ENCODE peak calls at places on chromosome 16, in five cellular contexts. H is mucosa of descending colon, E is GM23248, I is PC-9, B is aorta. D is an unnamed sample. For H3K36me3, the result is how much of the 10 kb centered on the place peaks cover.

GRCh38 chr16:87312008-87312407 is 5.2 kb downstream of the C16orf95 start:
- DNase-seq in E (no peak), H (no peak), B (no peak), I (no peak), D (no peak)

GRCh38 chr16:81878529-81878928 is 99.4 kb downstream of the PLCG2 start:
- DNase-seq in B (no peak), E (no peak), I (no peak), H (no peak), D (no peak)

GRCh38 chr16:54510619-54511018 is 224.0 kb upstream of the IRX3 start:
- DNase-seq in E (no peak), I (no peak), B (no peak), H (no peak), D (no peak)

GRCh38 chr16:89805136-89805905 is 11.1 kb downstream of the FANCA start:
- DNase-seq in H (no peak), I (no peak), B (no peak), E (peak), D (peak)

GRCh38 chr16:4800290-4801041 is 2.0 kb downstream of the ROGDI start:
- DNase-seq in E (no peak), I (no peak), H (peak), B (no peak), D (no peak)

GRCh38 chr16:73047221-73047535 is 750 bp downstream of the ZFHX3 start:
- DNase-seq in B (no peak), H (no peak), E (peak), I (peak), D (peak)

GRCh38 chr16:47037396-47037745 is 63.9 kb upstream of the DNAJA2 start:
- DNase-seq in B (peak), I (no peak), E (no peak), H (no peak), D (no peak)

GRCh38 chr16:86609115-86609514 is 30.8 kb downstream of the FOXL1 start:
- DNase-seq in I (no peak), E (peak), B (no peak), H (no peak), D (peak)

GRCh38 chr16:54052271-54052670 is 234.3 kb downstream of the IRX3 start:
- DNase-seq in H (no peak), I (no peak), E (no peak), B (no peak), D (no peak)

GRCh38 chr16:89581045-89581695 is 5.6 kb downstream of the CPNE7 start:
- DNase-seq in I (peak), E (peak), H (peak), B (no peak), D (peak)

GRCh38 chr16:23700093-23700492 is 12.9 kb downstream of the ERN2 start:
- DNase-seq in H (no peak), I (no peak), B (no peak), E (no peak), D (no peak)

GRCh38 chr16:4681471-4682083 is 11.8 kb upstream of the NUDT16L1 start:
- DNase-seq in H (peak), B (no peak), I (no peak), E (no peak), D (no peak)

GRCh38 chr16:17396762-17397498 is 73.8 kb downstream of the XYLT1 start:
- DNase-seq in H (no peak), B (no peak), I (no peak), E (peak), D (no peak)

GRCh38 chr16:69405757-69406156 is 18.7 kb upstream of the CYB5B start:
- DNase-seq in H (no peak), B (no peak), E (no peak), I (no peak), D (no peak)

GRCh38 chr16:60748366-60748765 is 1287.9 kb downstream of the CDH8 start:
- DNase-seq in I (no peak), E (no peak), B (no peak), H (no peak), D (peak)

GRCh38 chr16:87922250-87922871 is 14.0 kb downstream of the CA5A start:
- DNase-seq in H (no peak), E (no peak), B (no peak), I (no peak), D (no peak)

GRCh38 chr16:5442986-5443385 is 345.4 kb upstream of the EEF2KMT start:
- DNase-seq in E (no peak), I (no peak), H (no peak), B (no peak), D (no peak)

GRCh38 chr16:15988268-15989013 is 39.0 kb downstream of the ABCC1 start:
- DNase-seq in B (no peak), H (no peak), E (no peak), I (no peak), D (no peak)

GRCh38 chr16:4556580-4556979 is 440 bp downstream of the C16orf96 start:
- DNase-seq in I (no peak), H (no peak), B (no peak), E (no peak), D (no peak)

GRCh38 chr16:83561876-83562275 is 245.9 kb upstream of the HSBP1 start:
- DNase-seq in I (no peak), B (no peak), H (no peak), E (peak), D (no peak)

GRCh38 chr16:22308824-22309520 is 11.8 kb downstream of the POLR3E start:
- DNase-seq in E (no peak), I (no peak), H (no peak), B (no peak), D (no peak)

GRCh38 chr16:13414154-13414553 is 505.8 kb upstream of the ERCC4 start:
- DNase-seq in I (no peak), H (no peak), B (no peak), E (no peak), D (no peak)

GRCh38 chr16:10870137-10870776 is 6.7 kb upstream of the CIITA start:
- DNase-seq in B (no peak), I (no peak), H (no peak), E (peak), D (no peak)

GRCh38 chr16:88437367-88437964 is 15.6 kb upstream of the ZFPM1 start:
- DNase-seq in B (no peak), I (no peak), H (no peak), E (peak), D (no peak)

GRCh38 chr16:2166263-2167080 is 10.9 kb downstream of the TRAF7 start:
- DNase-seq in I (peak), B (no peak), E (no peak), H (no peak), D (no peak)

GRCh38 chr16:2170587-2171435 is 15.2 kb downstream of the TRAF7 start:
- DNase-seq in H (no peak), E (no peak), I (no peak), B (no peak), D (no peak)

GRCh38 chr16:2165861-2166260 is 10.3 kb downstream of the TRAF7 start:
- DNase-seq in I (no peak), H (no peak), E (no peak), B (no peak), D (no peak)

GRCh38 chr16:2170080-2170479 is 14.5 kb downstream of the TRAF7 start:
- DNase-seq in E (no peak), I (no peak), B (no peak), H (no peak), D (no peak)

DNA sequence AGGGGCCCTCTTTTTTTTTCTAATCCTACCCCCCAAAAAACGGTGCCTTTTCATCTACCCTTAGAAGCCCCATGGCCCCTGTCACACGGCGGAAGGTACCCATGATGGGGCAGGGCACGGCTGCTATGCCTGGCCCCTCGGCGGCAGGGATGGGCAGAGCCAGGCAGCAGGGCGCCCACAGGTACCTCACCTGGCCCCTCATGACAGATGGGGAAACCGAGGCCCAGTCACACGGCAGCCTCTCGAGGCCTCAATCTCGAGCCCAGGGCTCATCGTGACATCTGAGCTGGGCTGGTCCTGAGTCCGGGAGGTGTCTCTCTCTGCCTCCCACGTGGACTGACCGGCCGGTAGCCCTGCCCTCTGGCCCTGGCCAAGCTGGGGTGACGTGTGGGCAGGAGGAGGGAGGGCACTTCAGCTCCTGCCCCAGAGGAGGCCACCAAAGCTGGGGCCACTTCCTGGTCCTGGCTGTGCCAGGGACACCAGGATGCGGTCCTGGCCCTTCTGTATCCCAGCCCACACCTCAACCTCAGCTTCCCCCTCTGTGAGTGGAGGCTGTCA is 11.6 kb downstream of the TRAF7 start:
- DNase-seq in H (no peak), I (no peak), E (no peak), B (no peak), D (no peak)
- H3K4me3 ChIP-seq in H (no peak), I (no peak), E (no peak), B (no peak), D (no peak)

GRCh38 chr16:29737713-29738112 is 8.1 kb downstream of the C16orf54 start:
- DNase-seq in B (peak), I (no peak), E (no peak), H (no peak), D (no peak)

GRCh38 chr16:29736764-29737163 is 9.0 kb downstream of the C16orf54 start:
- DNase-seq in B (peak), H (no peak), I (no peak), E (no peak), D (no peak)

GRCh38 chr16:29736112-29736511 is 9.7 kb downstream of the C16orf54 start:
- DNase-seq in E (no peak), I (no peak), B (peak), H (no peak), D (no peak)

GRCh38 chr16:29738514-29738913 is 7.3 kb downstream of the C16orf54 start:
- DNase-seq in E (no peak), H (no peak), B (peak), I (peak), D (no peak)

DNA sequence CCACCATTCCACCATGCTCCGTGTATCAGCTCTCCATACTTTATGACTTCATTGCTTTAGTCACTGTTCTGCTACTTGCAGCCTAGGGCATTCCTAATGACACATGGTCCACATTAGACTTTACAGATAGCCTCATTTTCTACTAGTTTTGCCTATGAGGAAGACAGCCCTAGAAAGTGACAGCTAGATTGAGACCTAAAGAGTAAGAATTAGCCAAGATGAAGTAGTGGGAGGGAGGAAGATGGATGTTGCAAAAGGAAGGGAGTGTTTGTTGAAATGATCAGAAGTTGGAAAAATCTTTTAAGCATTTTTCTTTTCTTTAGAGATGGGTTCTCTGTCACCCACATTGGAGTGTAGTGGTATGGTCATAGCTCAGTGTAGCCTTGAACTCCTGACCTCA is 11.0 kb downstream of the C16orf54 start:
- DNase-seq in I (no peak), E (peak), B (no peak), H (no peak), D (no peak)
- H3K36me3 ChIP-seq in I (under half), E (under half), B (under half), H (under half), D (under half)

DNA sequence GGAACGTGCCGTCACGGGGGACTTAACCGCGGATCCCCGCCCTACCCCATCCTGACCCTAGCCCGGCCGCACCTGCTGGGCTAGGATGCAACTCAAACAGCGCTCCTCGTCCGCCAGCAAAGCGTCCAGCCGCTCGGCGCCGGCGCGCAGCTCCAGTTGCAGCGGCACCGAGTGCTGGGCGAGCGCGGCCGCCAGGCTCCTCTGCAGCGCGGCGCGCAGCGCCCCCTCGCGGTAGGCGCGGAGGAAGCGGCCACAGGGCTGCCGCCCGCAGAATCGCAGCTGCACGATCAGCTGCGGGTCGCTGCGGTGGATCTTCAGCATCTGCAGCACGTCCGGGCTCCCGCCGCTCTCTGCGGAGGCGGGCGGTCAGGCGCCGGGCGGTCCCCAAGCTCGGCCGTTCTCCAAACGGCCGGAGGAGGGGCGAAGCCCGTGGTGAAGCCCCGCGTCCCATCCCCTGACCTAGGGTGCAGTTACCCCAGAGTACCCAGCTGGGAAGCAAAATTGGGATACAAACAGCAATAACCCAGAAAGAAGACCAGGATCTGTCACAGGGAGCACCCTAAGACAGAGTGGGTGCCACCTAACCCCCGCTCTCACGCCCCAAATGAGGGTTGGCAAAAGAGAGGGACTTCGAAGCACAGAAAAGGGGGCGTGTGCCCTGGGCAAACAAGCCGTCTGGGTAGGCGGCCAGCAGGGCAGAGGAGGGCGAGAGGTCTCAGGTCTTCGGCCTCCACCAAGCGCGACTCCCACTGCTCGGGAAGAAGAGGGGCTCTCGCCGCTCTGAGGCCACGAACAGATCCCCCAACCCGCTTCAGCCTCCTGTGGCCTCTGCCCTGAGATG is 4.2 kb downstream of the TRADD start:
- DNase-seq in H (peak), E (peak), B (peak), I (no peak), D (no peak)
- H3K4me3 ChIP-seq in H (no peak), E (peak), B (no peak), I (no peak), D (no peak)

DNA sequence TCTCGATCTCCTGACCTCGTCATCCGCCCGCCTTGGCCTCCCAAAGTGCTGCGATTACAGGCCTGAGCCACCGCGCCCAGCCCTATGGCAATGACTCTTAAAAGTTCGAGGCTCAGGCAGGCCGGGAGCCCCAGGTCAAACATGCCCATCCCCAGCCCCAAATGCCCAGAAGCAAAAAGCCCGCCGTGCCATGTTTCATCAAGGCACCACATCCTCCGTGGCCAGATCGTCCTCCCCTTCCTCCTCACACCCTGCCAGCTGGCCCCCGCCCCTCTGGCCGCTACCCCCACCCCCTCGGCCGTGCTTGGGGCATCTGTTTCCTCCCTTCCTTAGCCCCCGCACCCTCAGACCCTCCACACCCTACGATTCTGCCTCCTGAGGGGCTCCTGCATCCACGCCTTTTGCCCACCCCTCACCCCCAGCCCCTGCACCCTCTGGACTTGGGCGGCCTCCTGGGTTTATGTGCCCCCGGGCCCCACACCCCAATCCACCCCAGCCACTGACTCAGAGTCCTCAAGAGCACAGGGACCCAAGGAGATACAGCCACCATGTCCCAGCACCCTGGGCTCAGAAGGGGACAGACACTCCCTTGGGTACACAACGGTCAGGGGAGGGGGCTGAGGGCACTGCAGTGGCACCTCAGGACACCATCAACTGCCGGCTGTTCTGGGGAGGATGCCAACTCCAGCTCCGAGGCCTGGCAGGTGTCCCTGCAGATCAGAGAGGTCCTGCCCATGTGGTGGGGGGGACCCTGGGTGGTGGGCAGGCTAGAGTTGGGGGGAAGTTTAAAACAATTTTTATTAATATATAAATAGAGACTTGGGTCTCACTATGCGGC is 7.1 kb downstream of the CTRB1 start:
- DNase-seq in I (no peak), B (no peak), H (no peak), E (no peak), D (no peak)
- H3K36me3 ChIP-seq in I (under half), B (under half), H (under half), E (under half), D (under half)

GRCh38 chr16:56610609-56611111 is 2.3 kb downstream of the MT2A start:
- DNase-seq in E (peak), H (no peak), B (no peak), I (no peak), D (no peak)
- H3K4me3 ChIP-seq in E (peak), H (no peak), B (no peak), I (peak), D (peak)

D was measured in BJ.